ENCODE peak calls at places on chromosomes 2 and 18, in six cellular contexts. M is frontal cortex; B is mucosa of gallbladder; Z is WERI-Rb-1; R is amniotic stem cell; F is stimulated activated CD8-positive, alpha-beta memory T cell treated with anti-CD3 and anti-CD28 coated beads, Interleukin-15, amount 100 ng/mL, for 4 hours. S is an unnamed sample.

GRCh38 chr2:59737313-59737712 is 816.1 kb downstream of the BCL11A start:
- DNase-seq in M (no peak), B (no peak), Z (no peak), R (no peak), F (no peak), S (no peak)

GRCh38 chr2:176063958-176064357 is 19.8 kb downstream of the EVX2 start:
- DNase-seq in M (no peak), B (no peak), Z (peak), R (no peak), F (no peak), S (no peak)

GRCh38 chr2:174939046-174939445 is 66.1 kb downstream of the CHN1 start:
- DNase-seq in M (no peak), B (no peak), Z (no peak), R (peak), F (no peak), S (peak)

GRCh38 chr2:217853301-217853881 is 149.4 kb downstream of the TNS1 start:
- DNase-seq in M (peak), B (no peak), Z (no peak), R (peak), F (no peak), S (peak)

GRCh38 chr2:182038579-182038978 is 52.9 kb downstream of the PPP1R1C start:
- DNase-seq in M (no peak), B (no peak), Z (no peak), R (peak), F (no peak), S (peak)

GRCh38 chr2:120436460-120436739 is 90.5 kb downstream of the INHBB start:
- DNase-seq in M (no peak), B (no peak), Z (no peak), R (no peak), F (no peak), S (no peak)

GRCh38 chr18:36378194-36378593 is 80.7 kb downstream of the FHOD3 start:
- DNase-seq in M (no peak), B (no peak), Z (peak), R (no peak), F (no peak), S (no peak)

GRCh38 chr2:23549821-23550535 is 165.0 kb downstream of the KLHL29 start:
- DNase-seq in M (no peak), B (no peak), Z (no peak), R (no peak), F (no peak), S (no peak)